ENCODE peak calls at places on chromosomes 2 and 18, in eight cellular contexts. O, E, P, L, U, J, W and C are unnamed samples.

GRCh38 chr2:101387151-101387807 is at the start of gene CREG2:
- DNase-seq in O (peak), E (peak), P (peak), L (no peak), U (peak), J (peak), W (no peak), C (peak)

GRCh38 chr2:218993345-218994315 is at the start of gene CRYBA2:
- DNase-seq in O (no peak), E (no peak), P (no peak), L (no peak), U (no peak), J (no peak), W (no peak), C (no peak)

GRCh38 chr2:178553047-178553446 is 72.8 kb downstream of the PLEKHA3 start:
- DNase-seq in O (peak), E (no peak), P (no peak), L (no peak), U (no peak), J (no peak), W (no peak), C (no peak)

GRCh38 chr2:140621963-140622362 is 1508.9 kb downstream of the LRP1B start:
- DNase-seq in O (no peak), E (no peak), P (no peak), L (no peak), U (no peak), J (no peak), W (no peak), C (no peak)

GRCh38 chr18:22174341-22175148 is 5.2 kb downstream of the GATA6 start:
- DNase-seq in O (no peak), E (no peak), P (no peak), L (no peak), U (no peak), J (peak), W (no peak), C (no peak)

GRCh38 chr18:27057459-27058302 is 127.4 kb downstream of the CHST9 start:
- DNase-seq in O (no peak), E (no peak), P (peak), L (no peak), U (no peak), J (peak), W (no peak), C (no peak)

GRCh38 chr2:7089898-7090510 is 172.8 kb downstream of the RNF144A start:
- DNase-seq in O (no peak), E (no peak), P (no peak), L (no peak), U (no peak), J (no peak), W (no peak), C (no peak)

GRCh38 chr2:130744287-130745117 is 10.8 kb upstream of the AMER3 start:
- DNase-seq in O (no peak), E (no peak), P (no peak), L (peak), U (no peak), J (no peak), W (no peak), C (no peak)